ENCODE peak calls at places on chromosomes 13 and 19, in six cellular contexts. M is uterus, G is sigmoid colon, Q is PC-9, B is transverse colon, E is stomach. F is an unnamed sample. For H3K4me1, the result is how much of the 10 kb centered on the place peaks cover.

GRCh38 chr13:76723551-76724232 is 162.5 kb downstream of the KCTD12 start:
- DNase-seq in M (no peak), G (no peak), Q (no peak), B (peak), E (no peak), F (peak)

GRCh38 chr19:51181913-51182419 is 39.9 kb downstream of the SIGLEC7 start:
- DNase-seq in M (no peak), G (no peak), Q (no peak), B (no peak), E (no peak), F (no peak)

GRCh38 chr19:41480336-41480735 is 37.4 kb downstream of the ERICH4 start:
- DNase-seq in M (no peak), G (no peak), Q (no peak), B (no peak), E (no peak), F (peak)

GRCh38 chr13:94239135-94239534 is 240.3 kb downstream of the DCT start:
- DNase-seq in M (no peak), G (no peak), Q (no peak), B (no peak), E (no peak), F (no peak)

GRCh38 chr13:38735655-38736440 is 49.0 kb downstream of the FREM2 start:
- DNase-seq in M (no peak), G (no peak), Q (no peak), B (no peak), E (no peak), F (no peak)

GRCh38 chr13:24228852-24229458 is 68.4 kb downstream of the SPATA13 start:
- DNase-seq in M (no peak), G (no peak), Q (peak), B (no peak), E (no peak), F (peak)

GRCh38 chr13:106376411-106377112 is 158.9 kb downstream of the EFNB2 start:
- DNase-seq in M (peak), G (peak), Q (peak), B (no peak), E (peak), F (no peak)

GRCh38 chr19:19385900-19386339 is 19.6 kb upstream of the GATAD2A start:
- DNase-seq in M (no peak), G (no peak), Q (no peak), B (no peak), E (no peak), F (peak)

GRCh38 chr19:54158812-54159351 is 639 bp downstream of the LENG1 start:
- DNase-seq in M (no peak), G (no peak), Q (no peak), B (no peak), E (no peak), F (no peak)

GRCh38 chr13:38656699-38657098 is 30.2 kb upstream of the FREM2 start:
- DNase-seq in M (no peak), G (no peak), Q (no peak), B (no peak), E (peak), F (peak)

GRCh38 chr19:1503089-1503924 is 9.5 kb downstream of the ADAMTSL5 start:
- DNase-seq in M (peak), G (peak), Q (peak), B (peak), E (peak), F (peak)

GRCh38 chr13:99265162-99265822 is 7.1 kb upstream of the GPR18 start:
- DNase-seq in M (no peak), G (no peak), Q (no peak), B (no peak), E (no peak), F (no peak)

GRCh38 chr19:23318143-23318542 is 67.9 kb upstream of the ZNF724 start:
- DNase-seq in M (no peak), G (no peak), Q (no peak), B (no peak), E (no peak), F (no peak)

GRCh38 chr13:19769854-19770253 is 12.9 kb downstream of the PSPC1 start:
- DNase-seq in M (no peak), G (no peak), Q (no peak), B (no peak), E (no peak), F (no peak)

GRCh38 chr19:2478324-2478755 is 2.4 kb downstream of the GADD45B start:
- DNase-seq in M (peak), G (peak), Q (peak), B (peak), E (peak), F (peak)

GRCh38 chr13:47478985-47479384 is 522.1 kb downstream of the SUCLA2 start:
- DNase-seq in M (no peak), G (no peak), Q (no peak), B (no peak), E (peak), F (no peak)

GRCh38 chr19:18519962-18520847 is 1.7 kb downstream of the ELL start:
- DNase-seq in M (peak), G (peak), Q (peak), B (peak), E (peak), F (no peak)

GRCh38 chr19:43624933-43625332 is 5.5 kb upstream of the ZNF428 start:
- DNase-seq in M (no peak), G (no peak), Q (no peak), B (peak), E (peak), F (peak)

DNA sequence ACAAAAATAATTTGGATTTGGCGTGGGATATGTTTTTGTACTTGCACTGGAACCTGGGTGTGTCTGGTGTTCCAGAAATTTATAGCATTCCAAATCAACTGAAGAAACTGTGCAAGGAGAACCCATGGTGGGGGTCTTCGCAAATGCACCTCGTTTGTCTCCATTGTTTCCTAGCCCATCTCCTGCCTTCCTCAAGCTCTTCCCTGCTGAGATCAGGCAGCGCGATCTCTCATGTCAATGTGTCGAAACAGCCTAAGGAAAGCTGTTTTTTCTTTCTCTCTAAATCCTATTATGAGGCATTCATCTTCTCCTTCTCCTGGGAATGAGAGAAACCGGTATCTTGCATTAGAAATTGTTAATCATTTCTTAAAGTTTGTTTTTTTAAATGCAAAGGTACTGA is 131.0 kb downstream of the KLF5 start:
- DNase-seq in M (no peak), G (no peak), Q (no peak), B (no peak), E (no peak), F (no peak)
- TF ChIP-seq CTCF in M (no peak), G (no peak), Q (no peak), B (no peak), E (no peak), F (no peak)

GRCh38 chr19:39150235-39150634 is 24.6 kb downstream of the PAK4 start:
- DNase-seq in M (no peak), G (no peak), Q (no peak), B (no peak), E (no peak), F (peak)

GRCh38 chr19:39146686-39147450 is 21.3 kb downstream of the PAK4 start:
- DNase-seq in M (no peak), G (no peak), Q (no peak), B (no peak), E (no peak), F (no peak)

GRCh38 chr19:39150807-39151206 is 25.2 kb downstream of the PAK4 start:
- DNase-seq in M (no peak), G (no peak), Q (no peak), B (no peak), E (no peak), F (peak)

GRCh38 chr19:39147480-39147879 is 21.9 kb downstream of the PAK4 start:
- DNase-seq in M (no peak), G (no peak), Q (no peak), B (no peak), E (no peak), F (no peak)

GRCh38 chr19:39148939-39149529 is 23.4 kb downstream of the PAK4 start:
- DNase-seq in M (no peak), G (no peak), Q (no peak), B (no peak), E (no peak), F (no peak)
- H3K4me1 ChIP-seq in M (under half), G (under half), Q (under half), B (under half), E (half or more), F (under half)

GRCh38 chr19:13883665-13884064 is 6.7 kb downstream of the NANOS3 start:
- DNase-seq in M (no peak), G (no peak), Q (no peak), B (no peak), E (no peak), F (no peak)
- TF ChIP-seq CTCF in M (no peak), G (no peak), Q (peak), B (peak), E (no peak), F (no peak)

DNA sequence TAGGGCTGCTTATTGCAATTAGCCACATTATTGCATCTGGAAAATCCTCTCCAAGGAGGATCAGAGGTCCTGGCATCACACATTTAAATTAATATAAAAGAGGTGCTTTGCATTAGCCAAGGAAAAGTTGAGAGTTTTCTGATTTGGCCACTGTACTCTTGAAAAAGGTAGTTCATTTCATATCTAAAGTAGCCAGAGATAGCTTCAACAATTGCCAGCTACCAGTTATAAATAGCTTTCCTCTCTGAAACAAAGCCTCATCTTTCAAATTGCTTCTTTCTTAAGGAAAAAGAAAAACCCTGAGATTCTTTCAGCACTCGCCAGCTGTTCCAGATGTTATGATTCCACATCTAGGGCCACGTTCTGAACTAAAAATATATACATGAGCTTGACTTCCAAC is 69.6 kb downstream of the ERCC5 start:
- DNase-seq in M (no peak), G (no peak), Q (no peak), B (no peak), E (no peak), F (no peak)
- H3K4me1 ChIP-seq in M (under half), G (under half), Q (under half), B (under half), E (under half), F (under half)

DNA sequence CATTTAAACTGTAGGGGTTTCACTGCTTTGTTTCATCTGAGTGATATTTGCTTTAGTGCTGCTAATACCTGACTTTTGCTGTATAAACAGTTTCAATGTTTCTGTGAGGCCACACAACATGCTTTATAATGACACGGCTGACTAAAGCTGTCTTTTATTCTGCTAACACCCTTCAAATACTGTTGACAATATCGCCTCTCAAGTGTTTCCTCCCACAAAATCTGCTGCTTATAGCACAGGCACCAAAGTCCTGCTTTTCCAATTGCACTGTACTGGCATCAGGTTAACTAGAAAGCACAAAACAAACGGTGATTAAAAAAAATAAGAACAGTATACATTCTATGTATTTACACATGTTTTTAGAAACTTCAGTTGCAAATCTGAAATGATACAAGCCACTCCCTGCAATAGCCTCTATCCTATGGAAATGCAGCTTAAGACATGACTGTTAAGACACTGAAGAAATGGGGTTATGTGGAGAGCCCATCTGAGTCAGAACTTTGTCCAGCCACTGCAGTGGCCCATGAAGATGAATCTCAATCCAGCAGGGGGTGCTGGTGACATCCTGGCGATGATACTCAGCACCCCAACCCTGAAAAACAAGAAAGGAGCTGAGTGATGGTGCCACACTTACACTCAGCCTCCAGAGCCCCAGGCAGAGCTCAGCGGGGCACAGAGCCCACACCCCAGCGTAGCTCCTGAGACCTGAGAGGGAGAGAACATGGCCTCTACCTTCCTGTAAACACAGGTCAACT is 29.4 kb downstream of the RFXAP start:
- DNase-seq in M (no peak), G (no peak), Q (no peak), B (no peak), E (no peak), F (no peak)
- TF ChIP-seq CTCF in M (no peak), G (no peak), Q (peak), B (no peak), E (no peak), F (no peak)

GRCh38 chr13:28657784-28658538 is 969 bp upstream of the POMP start:
- DNase-seq in M (no peak), G (no peak), Q (no peak), B (no peak), E (no peak), F (no peak)
- H3K4me1 ChIP-seq in M (under half), G (under half), Q (under half), B (under half), E (under half), F (under half)

GRCh38 chr13:31967155-31967554 is 64.4 kb upstream of the FRY start:
- DNase-seq in M (no peak), G (no peak), Q (no peak), B (no peak), E (no peak), F (no peak)
- TF ChIP-seq CTCF in M (no peak), G (no peak), Q (peak), B (no peak), E (no peak), F (no peak)

GRCh38 chr19:48393559-48394330 is at the start of gene GRIN2D:
- DNase-seq in M (no peak), G (peak), Q (peak), B (peak), E (no peak), F (no peak)

GRCh38 chr19:48393196-48393558 is 291 bp upstream of the GRIN2D start:
- DNase-seq in M (no peak), G (no peak), Q (no peak), B (no peak), E (no peak), F (no peak)

GRCh38 chr19:48395499-48395898 is 2.0 kb downstream of the GRIN2D start:
- DNase-seq in M (no peak), G (no peak), Q (no peak), B (no peak), E (no peak), F (no peak)

GRCh38 chr19:48395170-48395455 is 1.6 kb downstream of the GRIN2D start:
- DNase-seq in M (no peak), G (no peak), Q (no peak), B (no peak), E (no peak), F (no peak)

GRCh38 chr19:48394331-48395169 is 1.1 kb downstream of the GRIN2D start:
- DNase-seq in M (no peak), G (no peak), Q (no peak), B (peak), E (no peak), F (no peak)
- H3K4me1 ChIP-seq in M (under half), G (under half), Q (under half), B (under half), E (under half), F (under half)

DNA sequence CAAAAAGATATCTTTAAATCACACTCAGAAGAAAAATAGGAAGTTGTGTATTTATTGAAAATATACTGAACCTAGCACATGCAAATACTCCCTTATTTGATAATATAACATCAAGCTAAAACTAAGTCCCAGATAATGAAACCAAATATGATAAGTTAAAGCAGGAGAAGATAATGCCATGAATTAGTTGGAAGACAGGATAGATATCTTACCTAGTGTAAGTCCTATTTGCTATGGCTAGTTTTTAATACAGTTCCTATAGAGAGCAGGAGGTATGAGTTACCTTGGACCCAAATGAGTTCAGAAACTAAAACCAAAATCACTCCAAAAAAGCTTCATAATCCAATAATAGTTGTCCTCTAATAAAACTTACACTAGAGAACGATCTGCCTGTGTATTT is 1407.1 kb upstream of the MIR17HG start:
- DNase-seq in M (no peak), G (no peak), Q (no peak), B (no peak), E (no peak), F (no peak)
- TF ChIP-seq CTCF in M (no peak), G (no peak), Q (no peak), B (no peak), E (no peak), F (no peak)

GRCh38 chr13:111198979-111199378 is 83.9 kb downstream of the ARHGEF7 start:
- DNase-seq in M (no peak), G (no peak), Q (no peak), B (no peak), E (no peak), F (no peak)
- H3K4me1 ChIP-seq in M (under half), G (under half), Q (under half), B (under half), E (half or more), F (under half)